ENCODE peak calls at places on chromosome 20, in nine cellular contexts. Q, I, J, S, K, W, P, G and F are unnamed samples.
A peak's percentile ranks its signal among the peaks of the same experiment; 100 is the strongest.

GRCh38 chr20:24018796-24019195 is 30.2 kb upstream of the GGTLC1 start:
- DNase-seq in S (peak; percentile 73), K (no peak), W (no peak), G (no peak), J (no peak), Q (no peak), P (no peak), I (no peak), F (no peak)

GRCh38 chr20:49032455-49032854 is 13.7 kb upstream of the CSE1L start:
- DNase-seq in S (no peak), P (no peak), G (no peak), J (no peak), W (no peak), K (no peak), I (no peak), Q (no peak), F (no peak)

GRCh38 chr20:6651016-6651415 is 116.5 kb upstream of the BMP2 start:
- DNase-seq in Q (peak; percentile 77), I (peak; percentile 65), J (no peak), W (peak; percentile 53), G (no peak), P (no peak), S (peak; percentile 90), K (no peak), F (no peak)

GRCh38 chr20:24674921-24675605 is 205.6 kb downstream of the SYNDIG1 start:
- DNase-seq in K (no peak), J (no peak), I (no peak), P (no peak), Q (no peak), W (no peak), S (no peak), G (no peak), F (no peak)

GRCh38 chr20:25048519-25048952 is 9.4 kb downstream of the ACSS1 start:
- DNase-seq in K (no peak), I (peak; percentile 22), J (no peak), W (no peak), Q (no peak), S (no peak), G (no peak), P (no peak), F (no peak)

GRCh38 chr20:9015984-9016324 is 52.9 kb upstream of the PLCB4 start:
- DNase-seq in K (peak; percentile 5), S (peak; percentile 98), W (peak; percentile 41), G (no peak), J (no peak), Q (no peak), P (no peak), I (no peak), F (no peak)

GRCh38 chr20:7375905-7376304 is 564.4 kb downstream of the HAO1 start:
- DNase-seq in J (no peak), S (peak; percentile 28), G (no peak), I (no peak), K (no peak), W (peak; percentile 49), Q (no peak), P (no peak), F (no peak)

GRCh38 chr20:24617757-24618450 is 148.5 kb downstream of the SYNDIG1 start:
- DNase-seq in J (no peak), P (no peak), K (no peak), S (no peak), W (no peak), Q (no peak), G (no peak), I (no peak), F (no peak)

GRCh38 chr20:20517296-20517695 is 149.4 kb downstream of the INSM1 start:
- DNase-seq in S (no peak), W (no peak), Q (no peak), P (no peak), I (no peak), K (no peak), J (no peak), G (no peak), F (no peak)

GRCh38 chr20:43535370-43536004 is 23.3 kb upstream of the SGK2 start:
- DNase-seq in S (no peak), G (no peak), I (no peak), J (no peak), W (no peak), K (no peak), P (no peak), Q (no peak), F (no peak)

GRCh38 chr20:36988494-36988966 is 37.0 kb upstream of the SAMHD1 start:
- DNase-seq in P (no peak), J (no peak), G (no peak), Q (peak; percentile 1), K (no peak), W (peak; percentile 72), I (no peak), S (peak; percentile 58), F (no peak)

GRCh38 chr20:44219287-44219686 is 8.7 kb upstream of the OSER1 start:
- DNase-seq in K (no peak), I (no peak), S (no peak), W (no peak), G (no peak), Q (no peak), P (no peak), J (no peak), F (no peak)

GRCh38 chr20:62357681-62358080 is 9.4 kb downstream of the LAMA5 start:
- DNase-seq in Q (no peak), I (no peak), G (no peak), W (no peak), P (peak; percentile 40), J (no peak), K (no peak), S (no peak), F (no peak)

GRCh38 chr20:37980876-37981275 is 52.4 kb downstream of the TTI1 start:
- DNase-seq in Q (no peak), P (no peak), J (no peak), I (no peak), G (no peak), W (no peak), S (no peak), K (no peak), F (no peak)

GRCh38 chr20:63895202-63895885 is 418 bp downstream of the DNAJC5 start:
- DNase-seq in G (no peak), I (no peak), K (no peak), W (no peak), S (no peak), Q (no peak), J (no peak), P (no peak), F (no peak)